ENCODE peak calls at places on chromosomes 11 and 22, in ten cellular contexts. M, S, A, V, E, I, F, Z, Y and B are unnamed samples.

GRCh38 chr11:12066056-12066798 is 44.2 kb upstream of the MICAL2 start:
- DNase-seq in M (peak), I (no peak), Y (peak), V (no peak), F (peak), E (peak), Z (peak), S (peak), A (peak), B (peak)

GRCh38 chr11:27347949-27348879 is 14.8 kb downstream of the CCDC34 start:
- DNase-seq in E (no peak), Z (no peak), I (no peak), F (no peak), A (no peak), M (no peak), S (no peak), V (no peak), Y (no peak), B (no peak)

GRCh38 chr11:119196833-119197483 is 9.2 kb upstream of the CBL start:
- DNase-seq in S (peak), M (peak), Z (peak), E (peak), F (peak), V (peak), A (peak), I (no peak), Y (peak), B (peak)

GRCh38 chr11:117855452-117855851 is 21.0 kb downstream of the FXYD6 start:
- DNase-seq in V (no peak), S (no peak), I (no peak), A (no peak), M (no peak), Z (no peak), E (no peak), Y (no peak), F (no peak), B (no peak)

GRCh38 chr11:3231550-3231850 is 717 bp downstream of the MRGPRE start:
- DNase-seq in F (no peak), M (no peak), E (no peak), I (no peak), Y (no peak), S (no peak), A (no peak), Z (no peak), V (no peak), B (no peak)

GRCh38 chr11:21511835-21512440 is 680.9 kb upstream of the ANO5 start:
- DNase-seq in S (peak), F (peak), A (peak), Z (peak), E (peak), I (peak), V (peak), M (peak), Y (no peak), B (peak)

GRCh38 chr11:128766687-128767086 is 72.8 kb downstream of the FLI1 start:
- DNase-seq in A (no peak), F (no peak), V (no peak), S (no peak), Y (no peak), M (peak), E (no peak), I (peak), Z (no peak), B (peak)

GRCh38 chr11:134592391-134592990 is 180.4 kb upstream of the B3GAT1 start:
- DNase-seq in A (no peak), V (peak), M (no peak), S (no peak), I (no peak), Y (no peak), Z (peak), F (peak), E (peak), B (peak)

GRCh38 chr22:29814003-29814402 is 24.1 kb downstream of the ASCC2 start:
- DNase-seq in I (no peak), F (no peak), E (peak), A (no peak), V (peak), M (no peak), Z (no peak), S (no peak), Y (no peak), B (no peak)

GRCh38 chr11:113721462-113722066 is 15.5 kb upstream of the TMPRSS5 start:
- DNase-seq in S (peak), Z (no peak), M (no peak), I (no peak), F (no peak), A (no peak), Y (no peak), V (no peak), E (no peak), B (peak)

GRCh38 chr11:14435717-14436116 is 63.9 kb downstream of the COPB1 start:
- DNase-seq in M (no peak), E (no peak), Z (no peak), Y (no peak), A (no peak), V (no peak), S (no peak), I (no peak), F (no peak), B (no peak)

GRCh38 chr22:17370766-17371181 is 1.5 kb downstream of the CECR2 start:
- DNase-seq in E (no peak), Z (no peak), A (peak), V (no peak), F (no peak), S (no peak), I (no peak), M (no peak), Y (no peak), B (no peak)

GRCh38 chr11:81596709-81597108 is 1137.0 kb downstream of the FAM181B start:
- DNase-seq in Y (no peak), Z (no peak), F (no peak), V (no peak), I (no peak), E (no peak), S (no peak), A (no peak), M (no peak), B (no peak)

GRCh38 chr11:101870510-101870909 is 44.3 kb upstream of the CEP126 start:
- DNase-seq in F (no peak), M (peak), A (peak), Z (no peak), S (peak), E (peak), V (no peak), Y (peak), I (no peak), B (peak)

GRCh38 chr11:10439924-10440323 is 15.1 kb upstream of the AMPD3 start:
- DNase-seq in I (no peak), S (no peak), Z (no peak), E (no peak), F (no peak), A (no peak), M (no peak), Y (no peak), V (no peak), B (no peak)

GRCh38 chr11:85725510-85726258 is 39.7 kb upstream of the CCDC89 start:
- DNase-seq in S (peak), M (peak), E (peak), I (no peak), A (peak), F (no peak), V (peak), Z (no peak), Y (peak), B (peak)

GRCh38 chr22:23369054-23369685 is 188.9 kb downstream of the BCR start:
- DNase-seq in A (no peak), E (no peak), Z (no peak), M (no peak), V (no peak), Y (no peak), F (no peak), S (no peak), I (no peak), B (no peak)

GRCh38 chr11:8683115-8683807 is 669 bp downstream of the RPL27A start:
- DNase-seq in I (no peak), S (no peak), Z (no peak), E (no peak), Y (no peak), A (no peak), F (no peak), M (no peak), V (no peak), B (no peak)

GRCh38 chr11:73656985-73657384 is 10.6 kb downstream of the PLEKHB1 start:
- DNase-seq in F (no peak), E (no peak), V (no peak), S (no peak), Z (no peak), A (no peak), Y (no peak), M (no peak), I (no peak), B (no peak)

GRCh38 chr11:18769802-18770456 is 21.7 kb downstream of the PTPN5 start:
- DNase-seq in V (no peak), Y (no peak), A (no peak), M (no peak), S (no peak), Z (no peak), E (peak), I (no peak), F (no peak), B (no peak)

GRCh38 chr22:36155702-36156101 is 4.9 kb downstream of the APOL3 start:
- DNase-seq in F (no peak), A (peak), Z (no peak), M (no peak), E (peak), V (no peak), I (peak), Y (no peak), S (no peak), B (peak)

GRCh38 chr11:10943968-10944367 is 86.1 kb upstream of the ZBED5 start:
- DNase-seq in Z (no peak), I (no peak), A (no peak), F (no peak), V (no peak), M (peak), Y (no peak), S (no peak), E (no peak), B (peak)

GRCh38 chr22:20545681-20546521 is 38.5 kb downstream of the MED15 start:
- DNase-seq in F (no peak), Z (no peak), M (no peak), V (no peak), E (no peak), I (no peak), A (peak), Y (no peak), S (no peak), B (no peak)

GRCh38 chr11:62957147-62957546 is 27.6 kb downstream of the SLC22A6 start:
- DNase-seq in S (no peak), Y (no peak), V (no peak), F (no peak), M (no peak), E (no peak), A (no peak), Z (no peak), I (no peak), B (no peak)

GRCh38 chr11:111423250-111423615 is 44.2 kb upstream of the POU2AF1 start:
- DNase-seq in A (no peak), V (no peak), Y (no peak), I (no peak), S (no peak), F (no peak), E (no peak), Z (no peak), M (no peak), B (no peak)

GRCh38 chr11:2301631-2302272 is at the start of the genes C11orf21 and TSPAN32:
- DNase-seq in S (no peak), Y (no peak), A (no peak), Z (no peak), V (no peak), F (no peak), M (peak), I (peak), E (peak), B (no peak)

GRCh38 chr22:22201185-22201924 is 43.2 kb upstream of the VPREB1 start:
- DNase-seq in A (peak), S (no peak), V (no peak), E (no peak), Y (no peak), M (no peak), F (no peak), I (peak), Z (peak), B (peak)

GRCh38 chr22:32469799-32470212 is 4.8 kb upstream of the FBXO7 start:
- DNase-seq in Z (no peak), V (no peak), A (peak), I (no peak), E (peak), S (peak), Y (peak), F (no peak), M (peak), B (peak)

GRCh38 chr11:76656571-76657081 is 13.9 kb downstream of the LRRC32 start:
- DNase-seq in Z (no peak), F (no peak), A (no peak), E (no peak), Y (no peak), S (no peak), M (no peak), I (no peak), V (no peak), B (no peak)

GRCh38 chr11:93740802-93741093 is 547 bp downstream of the TAF1D start:
- DNase-seq in E (peak), I (peak), V (peak), Y (no peak), Z (peak), A (peak), F (no peak), S (peak), M (peak), B (peak)

GRCh38 chr11:92087916-92088537 is 136.6 kb upstream of the FAT3 start:
- DNase-seq in S (no peak), M (no peak), Y (no peak), F (no peak), A (no peak), E (no peak), V (no peak), I (no peak), Z (no peak), B (no peak)

GRCh38 chr11:2818021-2818420 is 67.6 kb downstream of the CDKN1C start:
- DNase-seq in M (no peak), F (no peak), S (no peak), Y (no peak), A (no peak), I (peak), E (no peak), Z (no peak), V (no peak), B (no peak)

GRCh38 chr11:69884751-69885150 is 65.5 kb upstream of the FGF3 start:
- DNase-seq in M (no peak), E (no peak), Y (no peak), F (no peak), A (no peak), Z (no peak), V (no peak), I (no peak), S (no peak), B (no peak)
- H3K4me3 ChIP-seq in M (no peak), E (no peak), Y (no peak), F (no peak), A (no peak), Z (no peak), V (no peak), I (no peak), S (no peak), B (no peak)

DNA sequence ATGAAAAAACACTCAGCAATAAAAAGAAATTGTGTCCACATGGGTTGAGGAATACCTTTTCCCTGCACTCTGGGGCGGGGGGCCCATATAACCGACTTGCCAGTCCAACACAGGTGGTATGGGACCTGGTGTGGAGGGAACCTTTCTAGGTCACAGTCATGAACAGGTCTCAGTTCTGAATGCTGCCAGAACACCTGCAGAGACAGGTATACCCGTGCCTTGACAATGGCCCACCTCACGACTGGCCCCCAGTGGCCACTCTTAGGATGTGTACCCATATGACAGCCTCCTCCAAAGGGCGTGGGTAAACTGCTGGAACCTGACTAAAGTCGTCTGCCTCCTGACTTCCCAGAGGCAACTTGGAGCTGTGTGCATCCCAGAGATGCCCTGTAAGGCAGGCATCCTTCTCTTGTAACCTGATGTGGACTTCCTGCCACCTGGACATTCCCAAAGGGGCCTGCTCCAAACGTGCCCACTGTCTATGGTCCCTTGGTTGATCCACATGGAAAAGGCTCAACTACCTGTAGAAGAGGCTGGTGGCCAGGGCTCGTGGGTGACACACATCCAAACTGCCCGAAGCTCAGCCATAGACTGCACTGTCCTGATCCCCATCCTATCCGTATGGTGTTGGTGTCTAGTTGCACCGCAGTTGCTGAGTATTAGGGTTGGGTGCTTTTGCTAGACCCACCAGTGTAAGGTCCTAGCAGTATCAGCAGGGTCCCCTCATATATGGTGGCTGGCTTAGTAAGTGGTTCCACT is 859.3 kb downstream of the BRD1 start:
- DNase-seq in Z (peak), Y (no peak), S (no peak), M (no peak), E (peak), V (peak), I (peak), F (no peak), A (no peak), B (no peak)
- TF ChIP-seq CTCF in Z (peak), Y (no peak), S (no peak), M (no peak), E (peak), V (peak), I (no peak), F (peak), A (no peak), B (no peak)

GRCh38 chr11:94880216-94880615 is 93.1 kb downstream of the CWC15 start:
- DNase-seq in S (peak), M (peak), E (no peak), V (peak), Y (no peak), Z (no peak), F (peak), I (no peak), A (peak), B (peak)

GRCh38 chr11:94876645-94877445 is 96.5 kb downstream of the CWC15 start:
- DNase-seq in F (peak), I (peak), V (no peak), Z (no peak), Y (peak), S (peak), M (peak), E (peak), A (peak), B (peak)

GRCh38 chr11:94876222-94876621 is 97.1 kb downstream of the CWC15 start:
- DNase-seq in F (no peak), Z (no peak), V (no peak), Y (no peak), E (no peak), I (no peak), M (no peak), A (no peak), S (no peak), B (no peak)

GRCh38 chr11:94877446-94878200 is 95.7 kb downstream of the CWC15 start:
- DNase-seq in V (no peak), A (no peak), I (no peak), E (no peak), M (peak), S (no peak), Y (no peak), F (no peak), Z (no peak), B (no peak)

DNA sequence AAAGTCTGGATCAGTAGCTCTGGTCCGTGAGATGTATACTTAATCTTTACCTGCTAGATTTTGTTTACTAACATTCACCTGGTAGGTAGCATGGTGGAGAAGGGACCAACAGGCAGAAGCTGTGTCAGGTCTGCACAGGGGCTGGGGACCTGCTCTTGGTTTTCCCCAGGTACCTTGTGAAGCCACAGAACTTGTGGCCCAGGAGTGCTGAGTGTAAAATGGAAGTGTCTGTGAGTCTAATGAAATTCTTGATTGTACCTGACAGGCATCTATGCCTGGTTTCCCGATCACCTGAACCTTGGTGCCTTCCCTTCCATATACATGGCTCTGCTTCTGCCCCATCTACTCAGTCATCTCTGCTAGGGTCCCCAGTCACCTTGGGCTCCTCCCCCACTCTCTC is 94.3 kb downstream of the CWC15 start:
- DNase-seq in M (no peak), E (no peak), V (no peak), A (no peak), S (no peak), F (no peak), Y (no peak), Z (no peak), I (no peak), B (no peak)
- H3K4me3 ChIP-seq in M (no peak), E (no peak), V (no peak), A (no peak), S (no peak), F (no peak), Y (no peak), Z (no peak), I (no peak), B (no peak)

GRCh38 chr11:104526006-104526405 is 362.1 kb upstream of the PDGFD start:
- DNase-seq in Y (no peak), V (no peak), E (no peak), M (no peak), I (no peak), F (no peak), A (no peak), Z (no peak), S (no peak), B (no peak)
- TF ChIP-seq CTCF in Y (no peak), V (no peak), E (no peak), M (no peak), I (no peak), F (no peak), A (no peak), Z (no peak), S (no peak), B (no peak)

DNA sequence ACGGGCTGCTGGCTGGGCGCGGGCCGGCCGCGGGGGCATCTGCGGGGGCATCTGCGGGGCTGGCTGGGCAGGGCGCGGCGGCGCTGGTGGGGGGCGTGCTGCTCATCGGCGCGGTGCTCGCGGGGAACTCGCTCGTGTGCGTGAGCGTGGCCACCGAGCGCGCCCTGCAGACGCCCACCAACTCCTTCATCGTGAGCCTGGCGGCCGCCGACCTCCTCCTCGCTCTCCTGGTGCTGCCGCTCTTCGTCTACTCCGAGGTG is 194 bp downstream of the DRD4 start:
- DNase-seq in Z (no peak), I (no peak), A (no peak), M (no peak), S (no peak), F (no peak), V (no peak), Y (no peak), E (no peak), B (no peak)
- H3K4me3 ChIP-seq in Z (no peak), I (peak), A (no peak), M (no peak), S (no peak), F (no peak), V (no peak), Y (no peak), E (no peak), B (no peak)

DNA sequence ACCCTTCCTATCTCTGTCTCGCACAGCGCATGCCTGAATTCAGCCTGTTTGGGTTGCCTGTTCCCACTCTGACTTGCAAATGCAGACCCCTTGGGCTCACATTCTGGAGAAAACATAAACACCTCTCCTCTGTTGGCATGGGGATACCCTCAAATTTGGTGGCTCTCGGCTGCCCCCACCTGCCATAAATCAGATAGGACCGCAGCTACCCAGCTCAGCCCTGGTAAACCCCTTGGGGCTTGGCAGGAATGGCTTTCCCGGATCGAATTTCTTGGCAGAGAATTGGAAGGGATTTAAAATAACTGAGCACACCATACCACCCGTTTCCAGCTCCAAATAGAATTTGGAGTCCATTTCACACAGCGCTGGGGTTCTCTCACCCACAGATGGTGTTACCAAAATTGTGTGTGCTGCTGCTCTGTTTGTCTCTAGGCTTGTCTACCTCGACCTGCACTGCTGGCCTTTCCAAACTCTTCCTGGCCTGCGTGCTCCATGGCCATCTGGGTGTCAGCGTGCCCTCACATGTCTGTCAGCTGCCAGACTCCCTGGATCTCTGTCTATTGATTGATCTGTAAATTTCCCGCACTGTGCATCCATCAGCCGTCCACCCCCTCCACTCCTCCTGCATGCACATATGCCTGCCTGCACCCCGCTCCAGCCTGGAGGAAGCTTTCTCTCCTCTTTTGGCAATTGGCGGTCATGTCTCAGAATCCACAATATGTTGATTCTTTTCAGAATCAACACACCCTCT is 134.0 kb downstream of the NTM start:
- DNase-seq in S (no peak), F (no peak), Z (no peak), V (no peak), Y (no peak), E (peak), I (no peak), A (no peak), M (peak), B (no peak)
- TF ChIP-seq CTCF in S (no peak), F (no peak), Z (no peak), V (peak), Y (peak), E (peak), I (peak), A (no peak), M (no peak), B (no peak)